ENCODE peak calls at places on chromosomes 7 and 10, in five cellular contexts. K, R, J, H and P are unnamed samples.

GRCh38 chr10:101785801-101786200 is 2.6 kb upstream of the NPM3 start:
- DNase-seq in R (no peak), K (no peak), J (no peak), H (no peak), P (no peak)

GRCh38 chr7:47478017-47478344 is 103.9 kb downstream of the TNS3 start:
- DNase-seq in J (no peak), H (peak), R (no peak), K (no peak), P (no peak)

GRCh38 chr10:68924593-68924992 is 23.5 kb downstream of the DDX50 start:
- DNase-seq in H (no peak), J (no peak), K (no peak), R (no peak), P (no peak)

GRCh38 chr10:72077275-72077990 is 10.9 kb downstream of the SPOCK2 start:
- DNase-seq in J (no peak), K (no peak), H (peak), R (no peak), P (no peak)

GRCh38 chr7:7352845-7353244 is 170.5 kb downstream of the C1GALT1 start:
- DNase-seq in K (peak), J (no peak), H (no peak), R (no peak), P (peak)

GRCh38 chr10:23069019-23069665 is 26.2 kb upstream of the MSRB2 start:
- DNase-seq in R (no peak), H (no peak), K (no peak), J (no peak), P (no peak)

GRCh38 chr7:155994253-155994811 is 182.1 kb upstream of the SHH start:
- DNase-seq in R (no peak), J (no peak), H (no peak), K (no peak), P (no peak)

GRCh38 chr10:20956843-20957242 is 59.7 kb upstream of the NEBL start:
- DNase-seq in J (no peak), H (no peak), K (peak), R (no peak), P (peak)

GRCh38 chr10:22218448-22218847 is 633 bp upstream of the EBLN1 start:
- DNase-seq in K (no peak), H (no peak), J (no peak), R (no peak), P (no peak)

GRCh38 chr10:27805215-27805614 is 59.6 kb upstream of the MKX start:
- DNase-seq in R (no peak), J (no peak), K (no peak), H (peak), P (no peak)

GRCh38 chr7:32070406-32071360 is at the start of gene PDE1C:
- DNase-seq in K (no peak), J (peak), R (no peak), H (peak), P (no peak)

GRCh38 chr10:64039208-64039607 is 518.0 kb downstream of the REEP3 start:
- DNase-seq in H (no peak), R (no peak), K (no peak), J (no peak), P (no peak)

GRCh38 chr10:19505320-19506092 is 310.7 kb upstream of the PLXDC2 start:
- DNase-seq in K (no peak), J (no peak), R (no peak), H (no peak), P (no peak)

GRCh38 chr7:28793383-28793782 is 164.7 kb downstream of the TRIL start:
- DNase-seq in K (peak), R (no peak), H (no peak), J (no peak), P (peak)

GRCh38 chr7:1189986-1190772 is 30.2 kb upstream of the ZFAND2A start:
- DNase-seq in J (no peak), R (no peak), K (no peak), H (no peak), P (no peak)

GRCh38 chr10:116521424-116522305 is 24.1 kb upstream of the PNLIP start:
- DNase-seq in K (peak), H (no peak), R (no peak), J (peak), P (peak)

GRCh38 chr10:25441270-25441669 is 266.5 kb downstream of the GPR158 start:
- DNase-seq in K (no peak), J (no peak), H (no peak), R (no peak), P (no peak)

GRCh38 chr10:35884657-35885071 is 242.6 kb upstream of the FZD8 start:
- DNase-seq in H (no peak), K (no peak), R (no peak), J (no peak), P (no peak)

GRCh38 chr10:11409357-11409756 is 202.1 kb downstream of the USP6NL start:
- DNase-seq in H (no peak), R (peak), K (no peak), J (no peak), P (no peak)

GRCh38 chr7:35519971-35520809 is 174.7 kb downstream of the HERPUD2 start:
- DNase-seq in H (peak), K (peak), J (peak), R (peak), P (peak)

GRCh38 chr7:513521-514166 is 6.0 kb downstream of the PDGFA start:
- DNase-seq in H (no peak), J (no peak), K (peak), R (no peak), P (no peak)

GRCh38 chr7:77313086-77313485 is 103.1 kb downstream of the GSAP start:
- DNase-seq in H (no peak), J (no peak), K (no peak), R (no peak), P (no peak)

GRCh38 chr10:69515699-69516547 is 57.3 kb downstream of the NEUROG3 start:
- DNase-seq in R (no peak), H (peak), K (peak), J (peak), P (peak)

GRCh38 chr7:90592036-90592435 is 4.1 kb upstream of the CDK14 start:
- DNase-seq in K (no peak), H (no peak), J (no peak), R (no peak), P (peak)

GRCh38 chr10:103281753-103282152 is 4.8 kb downstream of the INA start:
- DNase-seq in H (no peak), J (peak), R (no peak), K (no peak), P (no peak)

GRCh38 chr7:141001122-141001521 is 13.6 kb downstream of the MRPS33 start:
- DNase-seq in H (no peak), R (no peak), J (no peak), K (no peak), P (no peak)

GRCh38 chr7:100568936-100569844 is 4.5 kb downstream of the SAP25 start:
- DNase-seq in J (peak), K (no peak), H (peak), R (no peak), P (peak)

GRCh38 chr7:128164061-128164954 is 76.8 kb upstream of the LEP start:
- DNase-seq in K (peak), J (no peak), H (no peak), R (no peak), P (peak)

GRCh38 chr7:46583606-46584005 is 662.5 kb upstream of the IGFBP3 start:
- DNase-seq in J (no peak), R (no peak), H (no peak), K (peak), P (peak)

GRCh38 chr7:44461387-44461786 is 29.1 kb downstream of the NUDCD3 start:
- DNase-seq in K (peak), J (no peak), R (no peak), H (no peak), P (no peak)

GRCh38 chr10:5549462-5550249 is 24.9 kb downstream of the CALML3 start:
- DNase-seq in J (no peak), H (no peak), R (no peak), K (no peak), P (no peak)

GRCh38 chr7:101782886-101783285 is 34.5 kb upstream of the CUX1 start:
- DNase-seq in H (no peak), J (no peak), K (peak), R (no peak), P (no peak)

GRCh38 chr7:158556721-158557440 is 30.7 kb downstream of the PTPRN2 start:
- DNase-seq in K (no peak), H (no peak), J (no peak), R (no peak), P (no peak)

GRCh38 chr10:60733189-60733815 is 45.0 kb upstream of the CDK1 start:
- DNase-seq in H (peak), K (peak), R (no peak), J (peak), P (peak)
- TF ChIP-seq CTCF in H (peak), K (peak), R (no peak), J (peak), P (peak)

DNA sequence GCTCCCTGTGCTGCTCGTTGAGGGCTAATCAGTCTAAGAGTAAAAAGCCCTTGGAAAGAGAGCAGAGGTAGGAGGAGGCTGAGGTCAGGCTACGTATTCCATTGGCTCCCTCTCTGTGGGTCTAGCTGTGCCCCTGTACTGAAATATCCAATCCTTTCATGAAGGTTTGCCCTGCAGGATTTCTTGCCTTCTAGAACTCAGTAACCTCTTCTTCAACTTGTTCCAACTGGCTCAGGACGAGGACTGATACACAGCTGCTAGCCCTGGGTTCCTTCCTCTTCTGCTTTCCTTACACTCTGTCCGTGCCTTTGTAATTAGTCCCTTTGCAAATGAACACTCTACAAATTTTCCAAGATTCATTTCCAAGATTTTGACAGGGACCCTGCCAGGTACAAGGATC is 560.5 kb downstream of the ACTR3B start:
- DNase-seq in R (no peak), J (no peak), K (no peak), H (no peak), P (no peak)
- TF ChIP-seq CTCF in R (no peak), J (no peak), K (no peak), H (no peak), P (no peak)

GRCh38 chr10:31820096-31820495 is 108.5 kb downstream of the ARHGAP12 start:
- DNase-seq in R (no peak), H (no peak), J (no peak), K (no peak), P (no peak)
- TF ChIP-seq CTCF in R (no peak), H (no peak), J (no peak), K (no peak), P (no peak)

DNA sequence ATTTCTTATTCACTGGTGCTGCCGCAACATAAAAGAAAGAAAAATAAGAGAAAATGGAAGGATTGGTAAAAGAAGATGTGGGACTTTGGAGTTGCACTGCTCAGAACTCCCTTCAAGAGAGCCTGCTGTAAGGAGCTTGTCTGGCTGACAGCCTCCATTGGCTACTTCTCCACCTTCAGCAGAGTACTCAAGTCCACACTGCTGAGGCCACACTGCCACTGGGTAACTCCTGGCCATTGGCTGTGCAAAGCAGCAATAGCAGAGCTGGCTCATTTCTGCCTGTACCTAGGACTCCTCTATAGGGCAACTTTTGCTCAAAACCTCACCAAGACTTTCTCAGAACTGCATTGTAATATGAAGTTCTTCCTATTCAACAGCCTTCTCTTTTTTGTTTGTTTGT is 38.7 kb upstream of the PCLO start:
- DNase-seq in J (no peak), H (no peak), K (no peak), R (no peak), P (no peak)
- TF ChIP-seq CTCF in J (no peak), H (no peak), K (no peak), R (no peak), P (no peak)

GRCh38 chr7:117458977-117459583 is 20.7 kb upstream of the CFTR start:
- DNase-seq in H (no peak), R (no peak), K (peak), J (no peak), P (peak)
- TF ChIP-seq CTCF in H (no peak), R (peak), K (peak), J (peak), P (peak)

GRCh38 chr10:124875596-124875995 is 66.3 kb upstream of the ZRANB1 start:
- DNase-seq in H (no peak), J (no peak), K (peak), R (no peak), P (peak)
- TF ChIP-seq CTCF in H (no peak), J (peak), K (peak), R (no peak), P (peak)

DNA sequence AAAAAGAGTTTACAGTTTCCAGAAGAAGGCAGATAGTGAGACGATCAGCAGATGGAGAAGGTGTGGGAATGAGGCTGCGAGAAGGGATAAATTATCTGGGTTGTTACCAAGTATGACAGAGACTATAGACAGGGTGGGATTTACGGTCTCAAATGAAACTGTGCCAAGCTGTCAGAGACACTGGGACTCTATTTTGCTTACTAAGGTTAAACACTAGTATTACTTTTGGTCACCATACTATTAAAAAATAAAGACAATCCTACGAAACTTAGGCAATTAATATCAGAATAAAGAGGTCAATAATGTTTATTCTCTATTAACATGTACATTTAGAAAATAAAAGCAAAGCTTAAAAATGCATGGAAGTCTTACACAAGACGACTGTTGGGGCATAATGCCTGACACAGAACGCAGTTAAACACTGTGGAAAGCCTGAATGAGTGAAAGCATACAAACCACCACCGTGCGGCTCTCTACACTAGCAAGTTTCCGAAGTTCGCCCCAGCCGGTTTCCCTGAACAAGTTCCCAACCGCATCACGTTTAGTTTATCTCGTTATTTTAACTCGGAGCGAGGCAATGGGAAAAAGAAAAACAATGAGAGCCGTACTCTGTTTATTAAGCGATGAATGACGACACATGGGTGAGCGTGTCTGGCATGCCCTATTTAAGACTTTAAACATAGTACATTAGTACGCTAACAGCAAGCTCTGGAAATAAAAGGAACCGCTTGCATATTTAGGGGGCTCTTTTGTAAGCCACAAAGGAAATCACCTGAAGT is 911 bp upstream of the CC2D2B start:
- DNase-seq in K (peak), H (peak), J (peak), R (peak), P (peak)
- TF ChIP-seq CTCF in K (peak), H (no peak), J (no peak), R (no peak), P (no peak)

GRCh38 chr7:114718861-114719260 is 203.0 kb upstream of the MDFIC start:
- DNase-seq in K (no peak), H (no peak), J (no peak), R (no peak), P (no peak)

GRCh38 chr7:114720725-114721124 is 201.2 kb upstream of the MDFIC start:
- DNase-seq in K (no peak), J (no peak), H (no peak), R (no peak), P (no peak)

GRCh38 chr7:114722562-114722961 is 199.3 kb upstream of the MDFIC start:
- DNase-seq in H (no peak), J (no peak), R (no peak), K (no peak), P (no peak)

DNA sequence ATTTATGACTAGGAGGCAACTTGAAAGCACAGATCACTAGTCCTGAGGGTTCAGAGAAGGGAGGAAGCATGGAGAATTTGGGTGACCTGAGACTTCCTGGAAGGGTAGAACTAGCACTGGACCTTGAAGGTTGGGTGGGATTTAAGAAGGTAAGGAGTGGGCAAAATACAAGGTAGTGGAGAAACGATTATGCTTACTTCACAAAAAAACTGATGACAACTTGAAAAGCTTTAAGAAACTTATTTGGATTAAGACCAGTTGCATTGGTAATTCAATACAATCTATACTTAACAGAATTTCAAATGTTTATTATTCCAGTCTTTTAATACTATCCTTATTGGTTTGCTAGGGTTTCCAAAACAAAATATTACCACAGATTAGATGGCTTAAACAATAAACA is 198.6 kb upstream of the MDFIC start:
- DNase-seq in R (no peak), K (no peak), J (no peak), H (no peak), P (no peak)
- TF ChIP-seq CTCF in R (no peak), K (no peak), J (no peak), H (no peak), P (no peak)

GRCh38 chr10:47403401-47404318 is 19.6 kb upstream of the ZNF488 start:
- DNase-seq in R (no peak), H (no peak), K (no peak), J (no peak), P (no peak)
- TF ChIP-seq CTCF in R (no peak), H (no peak), K (no peak), J (no peak), P (peak)

DNA sequence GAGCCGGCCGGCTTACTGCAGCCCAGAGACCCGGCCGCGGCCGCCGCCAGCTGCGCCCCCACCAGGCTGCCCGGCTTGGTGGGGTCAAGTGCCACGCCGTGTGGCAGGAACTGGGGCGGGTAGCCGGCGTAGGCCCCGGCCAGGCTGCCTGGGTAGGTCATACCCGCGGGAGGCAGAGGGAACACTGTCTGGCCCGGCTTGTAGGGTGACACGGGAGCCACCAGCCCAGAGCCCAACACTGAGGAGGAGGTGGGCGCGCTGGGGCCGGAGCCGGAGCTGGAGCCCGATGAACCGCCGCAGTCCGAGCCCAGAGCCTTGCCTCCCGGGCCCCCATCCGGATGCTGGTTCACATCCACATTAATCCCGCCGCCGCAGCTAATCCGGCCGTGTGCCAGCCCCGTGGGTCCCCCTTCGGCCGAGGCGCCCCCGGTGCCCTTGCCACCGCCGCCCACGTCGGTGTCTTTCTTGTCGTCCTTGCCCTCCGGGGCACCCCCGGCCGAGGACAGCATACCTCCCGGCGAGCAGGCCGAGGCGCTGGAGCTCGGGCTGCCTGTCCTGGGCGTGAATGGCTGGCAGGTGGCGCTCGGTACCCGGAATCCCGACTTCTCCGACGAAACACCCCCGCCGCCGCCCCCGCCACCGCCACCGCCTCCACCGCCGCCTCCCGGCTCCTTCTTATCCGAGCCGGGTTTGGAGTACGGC is 2.0 kb downstream of the ZNF503 start:
- DNase-seq in H (peak), K (peak), J (peak), R (no peak), P (peak)
- TF ChIP-seq CTCF in H (peak), K (peak), J (peak), R (peak), P (peak)